ENCODE peak calls at places on chromosome 17, in ten cellular contexts. H, Z, X, O, N, B, I, V, A and G are unnamed samples.

GRCh38 chr17:78378225-78379133 is at the start of gene PGS1:
- DNase-seq in A (peak), N (peak), Z (peak), V (peak), O (peak), H (peak), B (peak), I (peak), X (peak), G (peak)

GRCh38 chr17:57484081-57484666 is 227.9 kb downstream of the MSI2 start:
- DNase-seq in I (no peak), V (peak), H (no peak), A (no peak), N (no peak), O (peak), Z (no peak), X (no peak), B (no peak), G (no peak)

GRCh38 chr17:56699186-56699895 is 105.8 kb downstream of the NOG start:
- DNase-seq in O (peak), A (peak), V (peak), H (peak), B (no peak), X (no peak), N (no peak), Z (peak), I (peak), G (peak)

GRCh38 chr17:77399319-77399959 is 258.7 kb downstream of the SEC14L1 start:
- DNase-seq in Z (no peak), X (no peak), I (no peak), V (no peak), B (no peak), N (no peak), H (no peak), A (no peak), O (no peak), G (no peak)

GRCh38 chr17:11996722-11997146 is 541 bp downstream of the ZNF18 start:
- DNase-seq in A (no peak), X (no peak), N (peak), Z (peak), V (no peak), B (peak), I (no peak), H (peak), O (no peak), G (no peak)

GRCh38 chr17:45645330-45645729 is 138.8 kb upstream of the CRHR1 start:
- DNase-seq in A (no peak), B (no peak), V (no peak), I (no peak), Z (no peak), X (no peak), H (no peak), O (no peak), N (no peak), G (no peak)

GRCh38 chr17:61587242-61587641 is 3.8 kb downstream of the NACA2 start:
- DNase-seq in A (no peak), B (no peak), V (no peak), Z (no peak), X (no peak), N (no peak), O (no peak), I (no peak), H (no peak), G (no peak)

GRCh38 chr17:68972119-68972704 is 17.0 kb upstream of the ABCA8 start:
- DNase-seq in B (no peak), H (peak), X (no peak), N (no peak), Z (peak), O (peak), V (peak), I (no peak), A (no peak), G (peak)

GRCh38 chr17:40474419-40475002 is 26.9 kb downstream of the TNS4 start:
- DNase-seq in X (no peak), N (no peak), H (no peak), V (no peak), I (no peak), B (no peak), Z (no peak), A (no peak), O (no peak), G (no peak)

GRCh38 chr17:50198026-50198669 is 3.3 kb downstream of the COL1A1 start:
- DNase-seq in X (no peak), V (peak), H (no peak), B (peak), O (no peak), Z (peak), A (peak), I (no peak), N (peak), G (peak)

GRCh38 chr17:1561420-1562177 is 993 bp downstream of the PITPNA start:
- DNase-seq in Z (peak), I (no peak), O (peak), H (no peak), X (peak), N (peak), V (peak), A (peak), B (peak), G (peak)

GRCh38 chr17:60926466-60927183 is 249.0 kb downstream of the BCAS3 start:
- DNase-seq in V (peak), N (no peak), H (peak), O (no peak), Z (no peak), I (no peak), X (no peak), B (no peak), A (no peak), G (no peak)

GRCh38 chr17:8520981-8521380 is 85.3 kb downstream of the NDEL1 start:
- DNase-seq in V (no peak), N (no peak), B (no peak), Z (no peak), X (no peak), H (no peak), A (no peak), O (no peak), I (no peak), G (no peak)

GRCh38 chr17:14918540-14918939 is 346.6 kb downstream of the PMP22 start:
- DNase-seq in O (peak), I (no peak), V (peak), N (no peak), B (no peak), X (no peak), Z (no peak), H (peak), A (no peak), G (no peak)

GRCh38 chr17:63601439-63602371 is 1.0 kb downstream of the TACO1 start:
- DNase-seq in O (no peak), V (peak), A (no peak), B (no peak), H (no peak), X (no peak), I (no peak), N (no peak), Z (peak), G (no peak)

GRCh38 chr17:82217530-82218204 is 5.0 kb upstream of the CCDC57 start:
- DNase-seq in O (peak), I (no peak), N (no peak), X (no peak), B (no peak), Z (peak), H (peak), A (no peak), V (peak), G (peak)

GRCh38 chr17:38815576-38816193 is 9.4 kb downstream of the CWC25 start:
- DNase-seq in A (no peak), B (no peak), H (peak), Z (peak), N (no peak), O (peak), I (no peak), V (peak), X (no peak), G (no peak)

GRCh38 chr17:3647769-3648540 is 11.4 kb downstream of the CTNS start:
- DNase-seq in O (peak), I (no peak), V (peak), B (no peak), Z (peak), X (peak), N (no peak), H (peak), A (peak), G (peak)

GRCh38 chr17:48047113-48047740 is 932 bp upstream of the NFE2L1 start:
- DNase-seq in X (no peak), Z (peak), I (no peak), N (no peak), H (no peak), O (no peak), A (no peak), B (no peak), V (peak), G (no peak)

GRCh38 chr17:30922235-30922993 is 669 bp downstream of the ADAP2 start:
- DNase-seq in A (peak), I (no peak), N (no peak), H (no peak), Z (peak), X (peak), O (peak), B (no peak), V (peak), G (peak)

GRCh38 chr17:42526031-42526444 is 10.0 kb upstream of the NAGLU start:
- DNase-seq in H (peak), O (peak), Z (no peak), X (no peak), V (peak), A (no peak), B (no peak), N (no peak), I (no peak), G (no peak)

GRCh38 chr17:5164465-5164864 is 27.2 kb downstream of the ZNF594 start:
- DNase-seq in A (no peak), V (no peak), H (no peak), N (no peak), Z (no peak), X (no peak), O (no peak), I (no peak), B (no peak), G (no peak)

GRCh38 chr17:30782206-30782605 is 42.3 kb downstream of the CRLF3 start:
- DNase-seq in N (no peak), H (no peak), V (peak), B (no peak), O (no peak), X (no peak), A (no peak), I (no peak), Z (no peak), G (no peak)

GRCh38 chr17:41411072-41411840 is 13.1 kb downstream of the KRT37 start:
- DNase-seq in O (no peak), X (no peak), I (no peak), V (no peak), B (no peak), A (no peak), Z (no peak), H (no peak), N (no peak), G (no peak)

GRCh38 chr17:78735832-78736525 is 46.1 kb downstream of the CYTH1 start:
- DNase-seq in H (no peak), N (no peak), Z (peak), B (no peak), X (no peak), I (no peak), V (peak), A (no peak), O (peak), G (peak)

GRCh38 chr17:47946929-47947397 is 5.6 kb downstream of the PNPO start:
- DNase-seq in O (peak), Z (peak), H (peak), A (peak), V (peak), B (peak), I (peak), N (peak), X (peak), G (peak)

GRCh38 chr17:16486373-16487250 is 5.4 kb downstream of the LRRC75A start:
- DNase-seq in B (no peak), X (no peak), A (peak), I (no peak), N (no peak), Z (peak), O (peak), H (peak), V (peak), G (peak)

GRCh38 chr17:1713878-1714487 is 3.8 kb upstream of the TLCD2 start:
- DNase-seq in O (peak), A (peak), I (no peak), N (no peak), X (peak), B (no peak), V (peak), H (no peak), Z (peak), G (peak)